ENCODE peak calls at places on chromosomes 11 and 22, in ten cellular contexts. L is right lobe of liver, B is psoas muscle, F is fibroblast of lung, X is transverse colon, M is cardiac muscle cell, S is neuronal stem cell, O is OCI-LY7, T is GM23248, N is keratinocyte. P is an unnamed sample.

GRCh38 chr11:65436412-65437032 is 13.9 kb downstream of the NEAT1 start:
- DNase-seq in L (peak; percentile 62), B (no peak), F (no peak), X (peak; percentile 19), M (peak; percentile 48), S (no peak), O (no peak), T (peak; percentile 59), N (no peak), P (peak; percentile 47)

GRCh38 chr22:38230108-38230825 is 28.5 kb downstream of the MAFF start:
- DNase-seq in L (no peak), B (no peak), F (peak; percentile 47), X (peak; percentile 80), M (peak; percentile 70), S (no peak), O (peak; percentile 24), T (peak; percentile 74), N (no peak), P (peak; percentile 68)

GRCh38 chr11:1358286-1358685 is 31.4 kb upstream of the BRSK2 start:
- DNase-seq in L (no peak), B (no peak), F (peak; percentile 14), X (no peak), M (peak; percentile 69), S (no peak), O (no peak), T (no peak), N (no peak), P (no peak)

GRCh38 chr22:29520851-29521250 is 32.7 kb downstream of the THOC5 start:
- DNase-seq in L (no peak), B (no peak), F (peak; percentile 21), X (no peak), M (peak; percentile 82), S (no peak), O (no peak), T (peak; percentile 86), N (no peak), P (no peak)

GRCh38 chr11:119347242-119347641 is 737 bp upstream of the MFRP start:
- DNase-seq in L (no peak), B (no peak), F (no peak), X (no peak), M (no peak), S (no peak), O (no peak), T (peak; percentile 70), N (no peak), P (no peak)

GRCh38 chr11:61049854-61050253 is 52.4 kb upstream of the CD5 start:
- DNase-seq in L (no peak), B (no peak), F (no peak), X (no peak), M (no peak), S (no peak), O (no peak), T (no peak), N (no peak), P (no peak)

GRCh38 chr22:38835888-38836301 is 7.9 kb downstream of the NPTXR start:
- DNase-seq in L (no peak), B (no peak), F (no peak), X (no peak), M (peak; percentile 14), S (no peak), O (no peak), T (peak; percentile 88), N (no peak), P (no peak)

GRCh38 chr11:33248416-33248957 is 8.7 kb upstream of the HIPK3 start:
- DNase-seq in L (no peak), B (no peak), F (peak; percentile 23), X (no peak), M (no peak), S (no peak), O (no peak), T (peak; percentile 82), N (no peak), P (peak; percentile 63)

GRCh38 chr22:24894220-24894975 is 52.1 kb downstream of the LHFPL7 start:
- DNase-seq in L (peak; percentile 95), B (peak; percentile 81), F (peak; percentile 97), X (peak; percentile 87), M (peak; percentile 96), S (no peak), O (no peak), T (peak; percentile 96), N (peak; percentile 11), P (no peak)

GRCh38 chr22:33757443-33758124 is 162.7 kb downstream of the LARGE1 start:
- DNase-seq in L (peak; percentile 88), B (no peak), F (no peak), X (no peak), M (no peak), S (no peak), O (no peak), T (no peak), N (no peak), P (no peak)

GRCh38 chr11:66857234-66857926 is 516 bp downstream of the LRFN4 start:
- DNase-seq in L (no peak), B (no peak), F (no peak), X (no peak), M (no peak), S (no peak), O (no peak), T (peak; percentile 31), N (no peak), P (no peak)

GRCh38 chr11:105862736-105863367 is 159.2 kb downstream of the MSANTD4 start:
- DNase-seq in L (no peak), B (no peak), F (peak; percentile 81), X (no peak), M (peak; percentile 70), S (peak; percentile 30), O (peak; percentile 47), T (peak; percentile 65), N (no peak), P (no peak)

GRCh38 chr22:20996031-20996410 is 5.9 kb downstream of the THAP7 start:
- DNase-seq in L (peak; percentile 38), B (no peak), F (no peak), X (no peak), M (no peak), S (no peak), O (no peak), T (no peak), N (no peak), P (no peak)

GRCh38 chr22:20995329-20996030 is 6.4 kb downstream of the THAP7 start:
- DNase-seq in L (peak; percentile 43), B (no peak), F (no peak), X (no peak), M (no peak), S (no peak), O (no peak), T (no peak), N (no peak), P (no peak)

GRCh38 chr22:20998411-20999336 is 3.2 kb downstream of the THAP7 start:
- DNase-seq in L (no peak), B (no peak), F (no peak), X (no peak), M (no peak), S (no peak), O (no peak), T (peak; percentile 63), N (no peak), P (no peak)

GRCh38 chr22:20997536-20998257 is 4.2 kb downstream of the THAP7 start:
- DNase-seq in L (no peak), B (no peak), F (no peak), X (no peak), M (no peak), S (no peak), O (no peak), T (no peak), N (no peak), P (no peak)

DNA sequence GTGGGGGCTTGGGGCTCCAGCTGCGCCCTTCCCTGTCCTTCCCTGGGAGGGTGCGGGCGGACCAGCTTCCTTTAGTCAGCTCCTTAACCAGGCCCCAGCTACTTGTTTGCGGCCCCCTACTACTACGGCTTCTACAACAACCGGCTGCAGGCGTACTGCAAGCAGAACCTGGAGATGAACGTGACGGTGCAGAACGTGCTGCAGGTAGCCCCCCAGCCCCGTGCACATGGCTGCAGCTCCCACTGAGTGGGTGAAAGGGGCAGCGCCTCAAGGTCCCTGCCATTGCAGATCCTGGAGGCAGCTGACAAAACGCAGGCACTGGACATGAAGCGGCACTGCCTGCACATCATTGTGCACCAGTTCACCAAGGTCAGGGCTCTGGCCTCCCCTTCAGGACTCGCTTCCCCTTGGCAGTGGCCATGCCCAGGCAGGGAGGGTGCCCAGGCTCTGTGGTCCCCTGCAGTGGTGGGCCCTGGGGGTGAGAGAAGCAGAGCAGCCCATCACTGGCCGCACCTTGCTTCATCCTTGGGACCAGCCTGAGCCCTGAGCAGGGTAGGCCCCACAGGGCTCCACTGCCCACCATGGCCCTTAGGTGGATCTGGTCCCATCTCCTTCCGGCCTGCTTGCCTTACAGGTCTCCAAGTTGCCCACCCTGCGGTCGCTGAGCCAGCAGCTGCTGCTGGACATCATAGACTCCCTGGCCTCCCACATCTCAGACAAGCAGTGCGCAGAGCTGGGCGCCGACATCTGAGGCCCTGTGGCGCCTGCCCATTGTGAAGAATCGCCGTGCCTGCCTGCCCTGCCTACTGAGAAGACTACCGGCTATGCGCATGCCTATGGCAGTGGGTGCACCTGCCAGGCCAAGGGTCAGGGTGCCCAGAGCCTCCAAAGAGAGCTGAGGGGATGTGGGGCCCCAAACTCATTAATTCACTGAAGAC is 5.1 kb downstream of the THAP7 start:
- DNase-seq in L (peak; percentile 42), B (no peak), F (no peak), X (no peak), M (no peak), S (no peak), O (no peak), T (no peak), N (no peak), P (no peak)
- H3K36me3 ChIP-seq in L (peaks cover 3% of the 10 kb centered on the region), B (peaks cover 88% of the 10 kb centered on the region), F (peaks cover 27% of the 10 kb centered on the region), X (peaks cover 4% of the 10 kb centered on the region), M (peaks cover 16% of the 10 kb centered on the region), S (peaks cover 62% of the 10 kb centered on the region), O (peaks cover 45% of the 10 kb centered on the region), T (no peaks in the 10 kb centered on the region), N (peaks cover 24% of the 10 kb centered on the region), P (peaks cover 65% of the 10 kb centered on the region)

GRCh38 chr11:117193130-117194020 is 5.8 kb upstream of the TAGLN start:
- DNase-seq in L (no peak), B (no peak), F (no peak), X (no peak), M (no peak), S (no peak), O (no peak), T (no peak), N (no peak), P (no peak)
- H3K36me3 ChIP-seq in L (peaks cover 11% of the 10 kb centered on the region), B (peaks cover 73% of the 10 kb centered on the region), F (peaks cover 23% of the 10 kb centered on the region), X (peaks cover 27% of the 10 kb centered on the region), M (peaks cover 8% of the 10 kb centered on the region), S (peaks cover 16% of the 10 kb centered on the region), O (peaks cover 35% of the 10 kb centered on the region), T (no peaks in the 10 kb centered on the region), N (peaks cover 6% of the 10 kb centered on the region), P (no peaks in the 10 kb centered on the region)

GRCh38 chr11:44621784-44622183 is 56.3 kb downstream of the CD82 start:
- DNase-seq in L (peak; percentile 40), B (no peak), F (no peak), X (no peak), M (no peak), S (no peak), O (no peak), T (no peak), N (no peak), P (peak; percentile 27)
- H3K36me3 ChIP-seq in L (no peaks in the 10 kb centered on the region), B (peaks cover 18% of the 10 kb centered on the region), F (no peaks in the 10 kb centered on the region), X (no peaks in the 10 kb centered on the region), M (no peaks in the 10 kb centered on the region), S (peaks cover 3% of the 10 kb centered on the region), O (no peaks in the 10 kb centered on the region), T (no peaks in the 10 kb centered on the region), N (peaks cover 15% of the 10 kb centered on the region), P (no peaks in the 10 kb centered on the region)

DNA sequence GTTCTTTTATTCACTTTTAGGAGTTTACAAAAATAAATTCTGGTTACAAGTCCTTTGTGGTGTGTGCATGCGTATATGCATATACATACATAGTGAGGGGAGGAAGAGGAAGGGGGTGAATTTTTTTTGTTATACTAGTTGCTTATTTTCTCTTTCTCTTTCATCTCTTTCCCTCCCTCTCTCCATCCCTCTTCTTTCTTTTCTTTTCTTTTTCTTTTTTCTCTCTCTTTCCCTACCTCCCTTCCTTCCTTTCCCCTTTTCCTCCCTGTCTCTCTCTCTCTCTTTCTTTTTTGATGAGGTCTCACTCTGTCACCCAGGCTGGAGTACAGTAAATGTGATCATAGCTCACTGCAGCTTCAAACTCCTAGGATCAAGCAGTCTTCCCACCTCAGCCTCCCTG is 14.1 kb downstream of the PPP6R2 start:
- DNase-seq in L (no peak), B (no peak), F (no peak), X (no peak), M (no peak), S (no peak), O (no peak), T (no peak), N (no peak), P (no peak)
- H3K36me3 ChIP-seq in L (no peaks in the 10 kb centered on the region), B (peaks cover 31% of the 10 kb centered on the region), F (no peaks in the 10 kb centered on the region), X (no peaks in the 10 kb centered on the region), M (no peaks in the 10 kb centered on the region), S (peaks cover 5% of the 10 kb centered on the region), O (peaks cover 62% of the 10 kb centered on the region), T (no peaks in the 10 kb centered on the region), N (peaks cover 11% of the 10 kb centered on the region), P (no peaks in the 10 kb centered on the region)

P was measured in Peyer's patch.